ENCODE peak calls at places on chromosome 9, in four cellular contexts. R is H9; Y is CD8-positive, alpha-beta T cell; N is RWPE1. I is an unnamed sample.

GRCh38 chr9:79812507-79813261 is 240.9 kb downstream of the TLE4 start:
- DNase-seq in Y (no peak), R (no peak), N (no peak), I (no peak)

GRCh38 chr9:6843742-6844141 is 86.0 kb downstream of the KDM4C start:
- DNase-seq in Y (no peak), R (no peak), N (no peak), I (no peak)

GRCh38 chr9:119159386-119159785 is 209.8 kb downstream of the BRINP1 start:
- DNase-seq in R (no peak), N (no peak), Y (no peak), I (no peak)

GRCh38 chr9:98101416-98101815 is 17.6 kb downstream of the TRIM14 start:
- DNase-seq in R (no peak), Y (no peak), N (no peak), I (no peak)

GRCh38 chr9:75648021-75648420 is 242.5 kb upstream of the PCSK5 start:
- DNase-seq in N (no peak), Y (no peak), R (no peak), I (no peak)

GRCh38 chr9:90680534-90680933 is 37.9 kb upstream of the DIRAS2 start:
- DNase-seq in Y (no peak), N (no peak), R (no peak), I (no peak)

GRCh38 chr9:4490705-4491620 is 695 bp downstream of the SLC1A1 start:
- DNase-seq in N (no peak), R (no peak), Y (no peak), I (peak)

GRCh38 chr9:94085062-94085639 is 887 bp downstream of the PTPDC1 start:
- DNase-seq in Y (no peak), N (no peak), R (peak), I (no peak)

GRCh38 chr9:123353984-123354591 is 1.9 kb upstream of the CRB2 start:
- DNase-seq in N (peak), Y (peak), R (peak), I (peak)

GRCh38 chr9:133916159-133916541 is 76.0 kb downstream of the VAV2 start:
- DNase-seq in R (no peak), Y (no peak), N (no peak), I (no peak)

GRCh38 chr9:115237383-115238087 is 119.6 kb upstream of the TNC start:
- DNase-seq in N (no peak), R (no peak), Y (no peak), I (no peak)

GRCh38 chr9:85900504-85901201 is 40.3 kb upstream of the NAA35 start:
- DNase-seq in Y (peak), N (peak), R (peak), I (no peak)

GRCh38 chr9:36029765-36030528 is 6.8 kb upstream of the RECK start:
- DNase-seq in N (peak), Y (no peak), R (no peak), I (no peak)

GRCh38 chr9:76876098-76876497 is 29.8 kb downstream of the PRUNE2 start:
- DNase-seq in N (no peak), R (no peak), Y (no peak), I (no peak)

GRCh38 chr9:76868897-76869296 is 37.0 kb downstream of the PRUNE2 start:
- DNase-seq in N (peak), Y (no peak), R (no peak), I (no peak)

GRCh38 chr9:76877961-76878360 is 28.0 kb downstream of the PRUNE2 start:
- DNase-seq in R (no peak), Y (no peak), N (no peak), I (no peak)

GRCh38 chr9:76873056-76873792 is 32.7 kb downstream of the PRUNE2 start:
- DNase-seq in R (peak), Y (no peak), N (no peak), I (no peak)

DNA sequence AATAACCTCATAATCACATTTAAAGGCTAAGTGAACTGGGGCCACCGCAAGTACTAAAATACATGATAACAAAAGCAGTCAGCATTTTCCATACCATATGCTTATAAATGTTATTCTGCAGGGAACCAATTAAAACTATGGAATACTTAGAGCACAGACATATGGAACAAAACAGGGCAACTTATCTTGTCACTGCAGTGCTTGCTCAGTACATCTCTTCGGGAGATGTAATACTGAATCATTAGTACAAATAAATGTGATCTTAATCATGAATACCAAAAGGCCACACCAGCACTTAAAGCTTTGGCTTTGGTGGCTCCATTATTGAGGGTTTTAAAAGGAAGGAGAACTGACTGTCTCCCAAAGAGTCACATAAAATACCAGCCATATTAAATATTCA is 32.1 kb downstream of the PRUNE2 start:
- DNase-seq in Y (no peak), N (no peak), R (no peak), I (no peak)
- H3K27ac ChIP-seq in Y (no peak), N (no peak), R (no peak), I (no peak)

GRCh38 chr9:108467653-108468324 is 388.0 kb downstream of the ACTL7B start:
- DNase-seq in N (no peak), R (no peak), Y (no peak), I (no peak)
- H3K27ac ChIP-seq in N (no peak), R (no peak), Y (no peak), I (no peak)

DNA sequence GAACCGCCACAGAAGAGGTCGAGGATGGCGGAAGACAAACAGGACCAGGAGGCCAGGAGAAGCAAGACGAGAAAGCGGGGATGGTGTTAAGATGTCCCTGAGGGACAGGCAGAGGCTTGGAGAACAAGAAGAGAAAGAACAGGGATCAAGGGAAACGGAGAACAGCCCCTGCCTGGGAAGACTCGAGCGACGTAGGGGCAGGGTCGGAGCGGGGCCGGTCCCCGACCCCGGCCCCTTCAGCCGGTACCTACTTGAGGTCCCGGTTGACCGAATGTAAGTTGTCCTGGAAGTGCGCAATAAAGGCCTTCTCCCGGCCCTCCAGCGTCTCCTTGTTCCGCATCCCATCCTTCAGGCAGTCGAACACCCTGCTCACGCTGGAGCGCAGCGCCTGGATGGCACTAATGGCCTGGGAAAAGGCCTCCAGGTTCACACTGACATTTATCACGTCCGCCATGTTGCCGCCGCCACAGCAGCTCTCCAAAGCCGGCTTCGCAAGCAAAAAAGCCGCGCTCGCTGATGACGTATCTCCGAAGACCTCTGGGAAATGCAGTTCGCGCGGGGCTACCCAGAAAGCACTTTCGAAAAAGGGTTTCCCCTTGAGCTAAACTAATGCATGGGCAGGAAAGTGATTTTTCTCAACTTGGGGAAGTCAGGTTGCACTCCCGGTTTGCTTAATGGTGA is at the start of gene MED27:
- DNase-seq in N (peak), Y (peak), R (peak), I (peak)
- H3K27ac ChIP-seq in N (peak), Y (peak), R (no peak), I (peak)

DNA sequence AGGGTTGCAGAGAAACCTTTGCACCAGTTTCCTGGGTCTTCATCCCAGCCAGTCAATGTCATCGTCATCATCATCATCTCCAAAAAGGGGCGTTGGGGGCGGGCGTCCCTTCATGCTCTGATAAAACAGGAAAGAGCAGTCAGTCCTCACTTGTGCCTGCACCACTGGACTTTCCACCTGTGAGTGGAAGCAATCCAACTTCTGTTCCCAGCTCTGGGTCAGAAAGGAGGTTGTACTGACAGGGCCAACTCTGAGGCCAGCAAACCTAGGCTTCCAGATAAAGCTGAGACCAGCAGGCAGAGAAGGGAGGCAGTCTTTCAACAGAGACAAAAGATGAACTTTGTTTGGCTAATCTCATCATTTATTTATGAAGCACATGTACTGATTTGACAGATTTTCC is 15.2 kb downstream of the SLC31A2 start:
- DNase-seq in N (no peak), Y (no peak), R (no peak), I (no peak)
- H3K27ac ChIP-seq in N (peak), Y (no peak), R (no peak), I (no peak)

GRCh38 chr9:69215774-69216482 is 41.9 kb downstream of the TJP2 start:
- DNase-seq in Y (no peak), N (no peak), R (no peak), I (no peak)
- H3K27ac ChIP-seq in Y (no peak), N (no peak), R (no peak), I (peak)

GRCh38 chr9:127029548-127029947 is 92.9 kb downstream of the ANGPTL2 start:
- DNase-seq in R (no peak), N (no peak), Y (no peak), I (no peak)
- H3K27ac ChIP-seq in R (no peak), N (no peak), Y (no peak), I (no peak)

GRCh38 chr9:2213830-2214468 is 198.8 kb downstream of the SMARCA2 start:
- DNase-seq in N (no peak), Y (no peak), R (no peak), I (no peak)

GRCh38 chr9:2210201-2210600 is 195.1 kb downstream of the SMARCA2 start:
- DNase-seq in Y (no peak), R (no peak), N (no peak), I (no peak)

GRCh38 chr9:2216591-2216990 is 201.4 kb downstream of the SMARCA2 start:
- DNase-seq in R (no peak), N (peak), Y (no peak), I (no peak)

GRCh38 chr9:2215941-2216441 is 200.8 kb downstream of the SMARCA2 start:
- DNase-seq in Y (no peak), N (no peak), R (no peak), I (no peak)

GRCh38 chr9:2214707-2215106 is 199.6 kb downstream of the SMARCA2 start:
- DNase-seq in R (no peak), N (no peak), Y (no peak), I (no peak)
- H3K27ac ChIP-seq in R (no peak), N (no peak), Y (no peak), I (no peak)

GRCh38 chr9:33293782-33294181 is 3.5 kb downstream of the NFX1 start:
- DNase-seq in Y (no peak), N (no peak), R (no peak), I (no peak)
- H3K27ac ChIP-seq in Y (no peak), N (no peak), R (no peak), I (no peak)

DNA sequence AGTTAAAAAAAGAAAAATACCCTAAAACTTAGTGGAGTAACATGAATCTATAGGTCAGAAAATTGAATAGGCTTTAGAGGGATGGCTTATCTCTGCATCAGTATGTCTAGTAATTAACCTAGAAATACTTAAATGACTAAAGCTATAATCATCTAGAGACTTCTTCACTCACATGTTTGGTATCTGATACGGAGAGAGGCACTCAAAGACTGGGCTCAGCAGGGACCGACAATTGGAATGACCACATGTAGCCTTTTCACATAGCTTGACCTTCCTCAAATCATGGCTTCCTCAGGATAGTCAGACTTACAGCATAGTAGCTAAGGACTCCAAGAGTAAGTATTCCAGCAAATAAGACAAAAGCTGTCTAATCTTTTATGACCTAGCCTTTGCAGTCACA is 105.3 kb upstream of the RORB start:
- DNase-seq in R (no peak), Y (no peak), N (no peak), I (no peak)
- H3K27ac ChIP-seq in R (no peak), Y (no peak), N (no peak), I (no peak)